ENCODE peak calls at places on chromosomes 3 and 15, in five cellular contexts. C is GDM1, S is M059J, D is cardiac fibroblast, I is mesothelial cell of epicardium. P is an unnamed sample.
A peak's percentile ranks its signal among the peaks of the same experiment; 100 is the strongest.

GRCh38 chr3:20999661-21000060 is 751.3 kb downstream of the ZNF385D start:
- DNase-seq in I (no peak), C (no peak), D (no peak), S (no peak), P (no peak)

GRCh38 chr3:81568378-81568777 is 193.1 kb downstream of the GBE1 start:
- DNase-seq in S (no peak), I (no peak), C (no peak), D (no peak), P (no peak)

GRCh38 chr3:47930979-47931378 is 85.2 kb downstream of the MAP4 start:
- DNase-seq in D (no peak), I (no peak), C (no peak), S (no peak), P (no peak)

GRCh38 chr15:82047493-82048446 is 2.0 kb upstream of the MEX3B start:
- DNase-seq in I (no peak), C (no peak), D (peak; percentile 43), S (peak; percentile 10), P (peak; percentile 54)

GRCh38 chr3:76051145-76051544 is 265.8 kb upstream of the ZNF717 start:
- DNase-seq in S (no peak), D (no peak), C (no peak), I (no peak), P (peak; percentile 51)

GRCh38 chr3:130743354-130743753 is 3.3 kb downstream of the PIK3R4 start:
- DNase-seq in S (no peak), C (no peak), D (no peak), I (no peak), P (no peak)

GRCh38 chr3:18797378-18797777 is 350.9 kb upstream of the KCNH8 start:
- DNase-seq in S (no peak), D (no peak), C (no peak), I (no peak), P (no peak)

GRCh38 chr3:156987946-156988345 is 161.8 kb downstream of the LEKR1 start:
- DNase-seq in I (no peak), D (no peak), S (no peak), C (no peak), P (no peak)

GRCh38 chr15:55823699-55824098 is 80.7 kb upstream of the PRTG start:
- DNase-seq in S (no peak), C (no peak), I (no peak), D (peak; percentile 58), P (no peak)

GRCh38 chr3:24296441-24297205 is 198.0 kb downstream of the THRB start:
- DNase-seq in I (no peak), S (peak; percentile 72), C (no peak), D (no peak), P (no peak)

GRCh38 chr3:181700168-181701087 is 11.3 kb upstream of the SOX2 start:
- DNase-seq in I (no peak), C (peak; percentile 54), D (peak; percentile 78), S (peak; percentile 76), P (peak; percentile 83)

GRCh38 chr3:46902188-46902631 is 24.7 kb downstream of the PTH1R start:
- DNase-seq in D (no peak), C (no peak), I (no peak), S (no peak), P (no peak)

GRCh38 chr3:42265059-42265991 is 660 bp downstream of the CCK start:
- DNase-seq in I (no peak), D (no peak), C (no peak), S (no peak), P (no peak)